ENCODE peak calls at places on chromosome 4, in eight cellular contexts. One of them, this sample, is unnamed.

GRCh38 chr4:179415016-179415841 is 1973.0 kb upstream of the AGA start:
- DNase-seq in neural progenitor cell: no peak
- DNase-seq in Peyer's patch: no peak
- DNase-seq in ovary: no peak
- DNase-seq in GM23248: no peak
- DNase-seq in K562: no peak
- DNase-seq in lung: no peak
- DNase-seq in left ventricle myocardium inferior: no peak
- DNase-seq in this sample: no peak

GRCh38 chr4:2930135-2930805 is 32.9 kb downstream of the NOP14 start:
- DNase-seq in K562: no peak
- DNase-seq in ovary: no peak
- DNase-seq in Peyer's patch: peak; percentile 46
- DNase-seq in neural progenitor cell: no peak
- DNase-seq in GM23248: no peak
- DNase-seq in lung: no peak
- DNase-seq in left ventricle myocardium inferior: peak; percentile 15
- DNase-seq in this sample: peak; percentile 37

GRCh38 chr4:87120411-87121162 is 99.8 kb downstream of the KLHL8 start:
- DNase-seq in lung: peak; percentile 77
- DNase-seq in neural progenitor cell: no peak
- DNase-seq in Peyer's patch: peak; percentile 61
- DNase-seq in ovary: peak; percentile 49
- DNase-seq in K562: no peak
- DNase-seq in GM23248: no peak
- DNase-seq in left ventricle myocardium inferior: no peak
- DNase-seq in this sample: no peak

GRCh38 chr4:142615324-142615665 is 230.8 kb downstream of the INPP4B start:
- DNase-seq in K562: no peak
- DNase-seq in Peyer's patch: no peak
- DNase-seq in left ventricle myocardium inferior: no peak
- DNase-seq in ovary: no peak
- DNase-seq in neural progenitor cell: no peak
- DNase-seq in GM23248: peak; percentile 81
- DNase-seq in lung: no peak
- DNase-seq in this sample: no peak

GRCh38 chr4:184695178-184695896 is 38.6 kb downstream of the CENPU start:
- DNase-seq in lung: no peak
- DNase-seq in ovary: no peak
- DNase-seq in GM23248: no peak
- DNase-seq in left ventricle myocardium inferior: no peak
- DNase-seq in Peyer's patch: no peak
- DNase-seq in K562: no peak
- DNase-seq in neural progenitor cell: no peak
- DNase-seq in this sample: no peak

GRCh38 chr4:159107203-159107921 is 4.5 kb downstream of the RAPGEF2 start:
- DNase-seq in GM23248: peak; percentile 61
- DNase-seq in ovary: no peak
- DNase-seq in Peyer's patch: no peak
- DNase-seq in neural progenitor cell: no peak
- DNase-seq in K562: no peak
- DNase-seq in left ventricle myocardium inferior: no peak
- DNase-seq in lung: no peak
- DNase-seq in this sample: no peak

GRCh38 chr4:140349816-140350215 is 23.6 kb upstream of the SCOC start:
- DNase-seq in ovary: no peak
- DNase-seq in left ventricle myocardium inferior: no peak
- DNase-seq in GM23248: no peak
- DNase-seq in Peyer's patch: no peak
- DNase-seq in lung: no peak
- DNase-seq in K562: no peak
- DNase-seq in neural progenitor cell: no peak
- DNase-seq in this sample: no peak

GRCh38 chr4:24212642-24213041 is 322.8 kb upstream of the PPARGC1A start:
- DNase-seq in lung: no peak
- DNase-seq in ovary: no peak
- DNase-seq in Peyer's patch: no peak
- DNase-seq in left ventricle myocardium inferior: no peak
- DNase-seq in K562: no peak
- DNase-seq in neural progenitor cell: no peak
- DNase-seq in GM23248: no peak
- DNase-seq in this sample: no peak

GRCh38 chr4:124423160-124423559 is 289.4 kb downstream of the ANKRD50 start:
- DNase-seq in lung: no peak
- DNase-seq in K562: no peak
- DNase-seq in ovary: no peak
- DNase-seq in GM23248: peak; percentile 48
- DNase-seq in neural progenitor cell: no peak
- DNase-seq in Peyer's patch: no peak
- DNase-seq in left ventricle myocardium inferior: no peak
- DNase-seq in this sample: no peak

GRCh38 chr4:99383381-99383780 is 30.8 kb upstream of the ADH1C start:
- DNase-seq in neural progenitor cell: no peak
- DNase-seq in left ventricle myocardium inferior: no peak
- DNase-seq in GM23248: peak; percentile 47
- DNase-seq in lung: no peak
- DNase-seq in Peyer's patch: no peak
- DNase-seq in K562: no peak
- DNase-seq in ovary: no peak
- DNase-seq in this sample: no peak

GRCh38 chr4:20095805-20096541 is 155.7 kb upstream of the SLIT2 start:
- DNase-seq in K562: no peak
- DNase-seq in neural progenitor cell: no peak
- DNase-seq in Peyer's patch: no peak
- DNase-seq in left ventricle myocardium inferior: no peak
- DNase-seq in ovary: no peak
- DNase-seq in GM23248: peak; percentile 32
- DNase-seq in lung: no peak
- DNase-seq in this sample: no peak

GRCh38 chr4:15425520-15425919 is 2.3 kb upstream of the C1QTNF7 start:
- DNase-seq in left ventricle myocardium inferior: no peak
- DNase-seq in neural progenitor cell: no peak
- DNase-seq in ovary: no peak
- DNase-seq in Peyer's patch: no peak
- DNase-seq in GM23248: no peak
- DNase-seq in K562: no peak
- DNase-seq in lung: no peak
- DNase-seq in this sample: no peak

GRCh38 chr4:15423285-15423711 is 4.5 kb upstream of the C1QTNF7 start:
- DNase-seq in ovary: no peak
- DNase-seq in GM23248: no peak
- DNase-seq in Peyer's patch: no peak
- DNase-seq in left ventricle myocardium inferior: no peak
- DNase-seq in neural progenitor cell: no peak
- DNase-seq in lung: no peak
- DNase-seq in K562: no peak
- DNase-seq in this sample: no peak

GRCh38 chr4:15427715-15428114 is at the start of gene C1QTNF7:
- DNase-seq in ovary: no peak
- DNase-seq in K562: no peak
- DNase-seq in GM23248: no peak
- DNase-seq in left ventricle myocardium inferior: no peak
- DNase-seq in neural progenitor cell: no peak
- DNase-seq in lung: no peak
- DNase-seq in Peyer's patch: no peak
- DNase-seq in this sample: no peak

GRCh38 chr4:15428611-15429010 is 778 bp downstream of the C1QTNF7 start:
- DNase-seq in lung: no peak
- DNase-seq in GM23248: no peak
- DNase-seq in Peyer's patch: no peak
- DNase-seq in ovary: no peak
- DNase-seq in K562: no peak
- DNase-seq in left ventricle myocardium inferior: no peak
- DNase-seq in neural progenitor cell: no peak
- DNase-seq in this sample: no peak

DNA sequence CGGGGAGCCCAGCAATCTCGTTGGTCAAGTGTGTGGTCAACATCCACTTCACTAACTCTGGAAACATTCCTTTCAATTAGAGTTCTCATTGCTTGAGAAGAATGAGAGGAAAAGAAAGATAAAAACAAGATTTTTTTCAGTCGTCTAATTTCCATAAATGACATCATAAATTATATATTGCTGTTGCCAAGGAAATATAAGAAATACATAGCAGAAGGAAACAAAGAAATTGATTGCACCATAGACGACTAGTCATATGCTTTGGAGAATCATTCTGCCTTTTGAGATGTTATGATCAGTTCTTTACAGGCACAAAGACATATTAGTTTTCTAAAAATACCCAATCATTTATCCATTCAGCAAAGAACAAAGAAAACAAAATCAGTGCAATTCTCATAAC is 707 bp upstream of the C1QTNF7 start:
- DNase-seq in ovary: no peak
- DNase-seq in K562: no peak
- DNase-seq in lung: no peak
- DNase-seq in neural progenitor cell: no peak
- DNase-seq in GM23248: no peak
- DNase-seq in Peyer's patch: no peak
- DNase-seq in left ventricle myocardium inferior: no peak
- DNase-seq in this sample: no peak
- H3K27ac ChIP-seq in ovary: peak overlapping the region; percentile 8
- H3K27ac ChIP-seq in K562: no peak overlapping the region
- H3K27ac ChIP-seq in lung: no peak overlapping the region
- H3K27ac ChIP-seq in neural progenitor cell: no peak overlapping the region
- H3K27ac ChIP-seq in GM23248: no peak overlapping the region
- H3K27ac ChIP-seq in Peyer's patch: no peak overlapping the region
- H3K27ac ChIP-seq in left ventricle myocardium inferior: peak overlapping the region; percentile 60
- H3K27ac ChIP-seq in this sample: peak overlapping the region; percentile 1

DNA sequence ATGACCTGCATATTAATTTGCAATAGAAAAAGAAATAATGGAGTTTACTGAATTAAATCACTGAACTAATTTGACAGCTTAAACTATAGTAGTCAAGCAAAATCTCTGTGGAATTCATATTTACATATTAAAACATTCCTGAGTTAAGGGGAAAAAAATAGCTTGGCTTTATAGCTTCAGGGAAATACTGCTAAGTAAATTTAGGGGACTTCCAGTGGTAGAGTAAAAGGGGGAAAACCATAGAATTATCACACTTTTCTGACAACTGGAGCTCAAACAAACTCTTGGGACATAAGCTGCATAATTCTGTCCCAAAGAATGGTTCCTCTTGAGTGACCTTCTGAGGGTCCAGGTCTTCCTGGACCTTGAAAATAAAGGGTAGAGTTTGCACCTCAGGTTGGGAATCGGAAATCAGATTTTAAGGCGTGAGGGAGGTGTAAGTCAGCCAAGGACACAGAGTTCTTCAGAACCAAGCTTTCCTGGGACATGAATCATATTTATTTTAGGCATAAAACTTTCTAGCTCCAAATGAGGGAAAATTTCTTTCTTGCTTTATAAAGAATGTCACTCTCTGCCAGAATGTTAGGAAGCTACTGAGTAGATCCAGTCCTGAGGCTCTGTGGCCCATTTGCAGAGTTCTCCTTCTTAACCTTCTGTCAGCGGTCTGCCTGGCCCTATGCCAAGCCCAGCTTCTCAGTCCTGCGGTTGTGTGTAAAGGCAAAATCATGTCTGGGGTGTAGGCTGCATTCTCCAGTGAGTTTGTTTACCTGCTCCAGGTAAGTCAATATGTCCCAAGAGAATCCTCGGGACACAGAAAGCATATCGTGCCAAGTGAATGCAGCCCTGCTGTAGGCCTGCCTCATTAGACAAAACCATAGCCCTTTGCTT is 28.9 kb upstream of the CCNI start:
- DNase-seq in K562: no peak
- DNase-seq in left ventricle myocardium inferior: peak; percentile 64
- DNase-seq in lung: peak; percentile 55
- DNase-seq in GM23248: peak; percentile 47
- DNase-seq in ovary: peak; percentile 64
- DNase-seq in neural progenitor cell: no peak
- DNase-seq in Peyer's patch: peak; percentile 63
- DNase-seq in this sample: no peak
- H3K27ac ChIP-seq in K562: no peak overlapping the region
- H3K27ac ChIP-seq in left ventricle myocardium inferior: peak overlapping the region; percentile 32
- H3K27ac ChIP-seq in lung: no peak overlapping the region
- H3K27ac ChIP-seq in GM23248: no peak overlapping the region
- H3K27ac ChIP-seq in ovary: no peak overlapping the region
- H3K27ac ChIP-seq in neural progenitor cell: no peak overlapping the region
- H3K27ac ChIP-seq in Peyer's patch: peak overlapping the region; percentile 4
- H3K27ac ChIP-seq in this sample: no peak overlapping the region

DNA sequence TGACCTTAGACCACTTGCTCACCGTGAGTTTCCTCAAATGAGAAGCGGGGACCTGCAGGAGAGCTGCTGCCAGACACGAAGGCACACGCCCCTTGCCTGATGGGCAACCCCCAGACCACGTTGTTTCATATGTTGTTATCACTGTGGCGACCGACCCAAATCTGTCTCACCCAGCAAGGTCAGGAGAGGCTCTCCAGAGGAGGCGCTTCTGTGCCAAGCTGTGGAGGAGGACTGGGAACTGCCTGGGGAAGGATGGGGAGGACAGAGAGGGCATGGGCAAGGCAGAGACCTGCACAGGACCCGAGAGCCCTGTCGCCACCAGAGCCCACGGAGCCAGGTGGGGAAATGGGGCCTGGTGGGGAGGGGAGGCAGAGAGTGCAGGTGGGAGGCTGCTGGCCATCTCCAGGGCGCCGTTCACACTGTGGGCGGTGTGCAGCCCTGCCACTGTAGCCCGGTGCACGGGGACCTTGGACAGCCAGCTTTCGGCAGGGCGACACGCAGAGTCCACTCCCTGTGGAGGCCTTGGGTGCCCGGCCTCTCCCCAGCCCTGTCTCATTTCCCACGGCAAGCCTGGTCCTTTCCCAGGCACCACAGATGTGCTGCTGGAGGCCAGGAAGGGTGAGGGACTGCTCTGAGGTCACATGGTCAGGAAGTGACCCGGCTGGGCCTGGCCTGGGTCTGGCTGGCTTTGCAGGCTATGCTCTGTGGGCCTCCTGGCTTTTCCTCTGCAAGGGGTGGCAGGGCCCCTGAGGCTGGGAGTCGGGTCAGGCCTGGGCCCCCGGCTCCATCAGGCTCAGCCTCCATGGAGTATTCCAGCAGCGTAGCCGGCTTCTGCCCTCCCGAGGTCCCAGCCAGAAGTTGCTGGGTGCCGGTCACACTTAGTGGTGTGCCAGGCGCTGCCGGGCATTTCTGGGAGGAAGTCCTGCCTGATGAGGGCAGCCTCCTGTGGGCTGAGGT is 3.2 kb downstream of the HTRA3 start:
- DNase-seq in ovary: no peak
- DNase-seq in GM23248: no peak
- DNase-seq in Peyer's patch: no peak
- DNase-seq in lung: no peak
- DNase-seq in left ventricle myocardium inferior: peak; percentile 63
- DNase-seq in neural progenitor cell: no peak
- DNase-seq in K562: no peak
- DNase-seq in this sample: no peak
- H3K27ac ChIP-seq in ovary: peak overlapping the region; percentile 72
- H3K27ac ChIP-seq in GM23248: no peak overlapping the region
- H3K27ac ChIP-seq in Peyer's patch: peak overlapping the region; percentile 38
- H3K27ac ChIP-seq in lung: peak overlapping the region; percentile 18
- H3K27ac ChIP-seq in left ventricle myocardium inferior: peak overlapping the region; percentile 86
- H3K27ac ChIP-seq in neural progenitor cell: no peak overlapping the region
- H3K27ac ChIP-seq in K562: no peak overlapping the region
- H3K27ac ChIP-seq in this sample: no peak overlapping the region

DNA sequence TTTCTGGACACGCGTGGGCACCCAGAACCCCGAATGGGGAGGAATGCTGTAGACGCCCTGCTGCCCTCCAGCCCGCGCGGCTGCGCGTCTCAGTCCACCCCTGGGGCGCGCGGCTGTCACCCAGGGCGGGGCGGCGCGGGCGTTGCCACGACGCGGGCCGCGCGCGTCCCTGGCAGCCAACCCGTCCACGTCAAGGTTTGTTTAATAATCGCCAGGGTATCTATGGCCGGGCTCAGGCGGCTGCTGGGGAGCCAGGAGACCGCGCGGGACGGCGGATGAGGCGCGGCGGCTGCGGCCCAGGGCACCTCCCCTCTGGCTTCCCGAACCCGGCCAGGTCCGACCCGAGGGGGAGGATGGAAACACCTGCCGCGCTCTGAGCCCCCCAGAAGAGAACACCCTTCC is at the start of gene SPATA18:
- DNase-seq in left ventricle myocardium inferior: peak; percentile 31
- DNase-seq in K562: no peak
- DNase-seq in Peyer's patch: peak; percentile 69
- DNase-seq in GM23248: peak; percentile 78
- DNase-seq in ovary: no peak
- DNase-seq in lung: no peak
- DNase-seq in neural progenitor cell: peak; percentile 38
- DNase-seq in this sample: no peak
- H3K27ac ChIP-seq in left ventricle myocardium inferior: peak within 1 kb of the TSS; percentile 74
- H3K27ac ChIP-seq in K562: no peak within 1 kb of the TSS
- H3K27ac ChIP-seq in Peyer's patch: no peak within 1 kb of the TSS
- H3K27ac ChIP-seq in GM23248: peak within 1 kb of the TSS; percentile 73
- H3K27ac ChIP-seq in ovary: peak within 1 kb of the TSS; percentile 29
- H3K27ac ChIP-seq in lung: peak within 1 kb of the TSS; percentile 44
- H3K27ac ChIP-seq in neural progenitor cell: peak within 1 kb of the TSS; percentile 51
- H3K27ac ChIP-seq in this sample: no peak within 1 kb of the TSS